ENCODE peak calls at places on chromosomes 2 and 18, in eight cellular contexts. R, U, C, W, N, Y, K and O are unnamed samples.
A peak's percentile ranks its signal among the peaks of the same experiment; 100 is the strongest.

GRCh38 chr2:225400060-225400511 is 576 bp downstream of the NYAP2 start:
- DNase-seq in U (no peak), K (no peak), N (peak; percentile 13), C (no peak), R (peak; percentile 5), Y (peak; percentile 9), W (no peak), O (no peak)

GRCh38 chr2:169039702-169040101 is 8.6 kb upstream of the ABCB11 start:
- DNase-seq in C (no peak), N (no peak), U (no peak), R (no peak), Y (no peak), W (no peak), K (no peak), O (no peak)

GRCh38 chr18:26771524-26771923 is 94.0 kb downstream of the AQP4 start:
- DNase-seq in K (no peak), Y (peak; percentile 11), U (no peak), R (no peak), C (no peak), W (peak; percentile 34), N (no peak), O (no peak)

GRCh38 chr2:15752552-15753232 is 161.0 kb downstream of the DDX1 start:
- DNase-seq in K (no peak), Y (no peak), C (no peak), U (no peak), R (no peak), N (no peak), W (no peak), O (no peak)

GRCh38 chr18:44356566-44357157 is 324.0 kb upstream of the SETBP1 start:
- DNase-seq in Y (no peak), R (no peak), N (no peak), W (no peak), K (no peak), U (no peak), C (no peak), O (no peak)

GRCh38 chr2:126878601-126879000 is 20.1 kb upstream of the TEX51 start:
- DNase-seq in N (no peak), U (peak; percentile 8), W (no peak), K (no peak), R (no peak), Y (no peak), C (no peak), O (no peak)

GRCh38 chr2:98793275-98793674 is 62.3 kb upstream of the MGAT4A start:
- DNase-seq in W (no peak), R (no peak), N (no peak), Y (no peak), K (no peak), U (no peak), C (no peak), O (no peak)

GRCh38 chr2:154693941-154694340 is 4.6 kb upstream of the KCNJ3 start:
- DNase-seq in C (peak; percentile 19), U (no peak), R (no peak), K (no peak), N (no peak), Y (no peak), W (no peak), O (no peak)

GRCh38 chr2:222176890-222177289 is 121.9 kb downstream of the PAX3 start:
- DNase-seq in W (no peak), N (no peak), C (no peak), R (no peak), Y (no peak), U (no peak), K (no peak), O (no peak)

GRCh38 chr2:74458957-74459290 is 686 bp downstream of the WBP1 start:
- DNase-seq in U (no peak), R (no peak), C (no peak), Y (no peak), W (no peak), K (peak; percentile 78), N (no peak), O (no peak)

GRCh38 chr18:68803371-68803770 is 5.5 kb downstream of the CCDC102B start:
- DNase-seq in W (peak; percentile 36), C (peak; percentile 66), U (peak; percentile 62), Y (no peak), N (peak; percentile 40), K (no peak), R (no peak), O (peak; percentile 81)

GRCh38 chr18:41621177-41621576 is 333.9 kb upstream of the PIK3C3 start:
- DNase-seq in Y (no peak), R (no peak), N (no peak), C (no peak), K (no peak), U (no peak), W (no peak), O (no peak)

GRCh38 chr18:41624461-41624860 is 330.6 kb upstream of the PIK3C3 start:
- DNase-seq in R (no peak), W (no peak), C (no peak), K (no peak), Y (no peak), N (no peak), U (no peak), O (no peak)
- H3K27ac ChIP-seq in R (no peak overlapping the region), W (no peak overlapping the region), C (no peak overlapping the region), K (no peak overlapping the region), Y (no peak overlapping the region), N (no peak overlapping the region), U (no peak overlapping the region), O (no peak overlapping the region)

GRCh38 chr18:45802814-45803492 is 22.5 kb upstream of the SIGLEC15 start:
- DNase-seq in U (no peak), K (no peak), Y (peak; percentile 96), C (no peak), N (no peak), R (no peak), W (no peak), O (no peak)

GRCh38 chr18:45806226-45806625 is 19.2 kb upstream of the SIGLEC15 start:
- DNase-seq in U (no peak), Y (no peak), W (no peak), K (no peak), N (no peak), C (no peak), R (no peak), O (no peak)

GRCh38 chr18:45801396-45802004 is 24.0 kb upstream of the SIGLEC15 start:
- DNase-seq in Y (no peak), R (no peak), C (no peak), N (no peak), K (no peak), U (no peak), W (no peak), O (no peak)

GRCh38 chr18:45805551-45805950 is 19.9 kb upstream of the SIGLEC15 start:
- DNase-seq in U (no peak), Y (no peak), K (no peak), N (no peak), W (no peak), C (no peak), R (no peak), O (no peak)
- H3K4me1 ChIP-seq in U (no peaks in the 10 kb centered on the region), Y (peaks cover 29% of the 10 kb centered on the region), K (peaks cover 6% of the 10 kb centered on the region), N (no peaks in the 10 kb centered on the region), W (no peaks in the 10 kb centered on the region), C (no peaks in the 10 kb centered on the region), R (no peaks in the 10 kb centered on the region), O (no peaks in the 10 kb centered on the region)

GRCh38 chr18:45997689-45998088 is 30.6 kb upstream of the EPG5 start:
- DNase-seq in C (no peak), K (no peak), U (no peak), Y (no peak), N (no peak), R (no peak), W (no peak), O (no peak)
- H3K27ac ChIP-seq in C (no peak overlapping the region), K (peak overlapping the region; percentile 82), U (no peak overlapping the region), Y (no peak overlapping the region), N (no peak overlapping the region), R (no peak overlapping the region), W (no peak overlapping the region), O (no peak overlapping the region)

DNA sequence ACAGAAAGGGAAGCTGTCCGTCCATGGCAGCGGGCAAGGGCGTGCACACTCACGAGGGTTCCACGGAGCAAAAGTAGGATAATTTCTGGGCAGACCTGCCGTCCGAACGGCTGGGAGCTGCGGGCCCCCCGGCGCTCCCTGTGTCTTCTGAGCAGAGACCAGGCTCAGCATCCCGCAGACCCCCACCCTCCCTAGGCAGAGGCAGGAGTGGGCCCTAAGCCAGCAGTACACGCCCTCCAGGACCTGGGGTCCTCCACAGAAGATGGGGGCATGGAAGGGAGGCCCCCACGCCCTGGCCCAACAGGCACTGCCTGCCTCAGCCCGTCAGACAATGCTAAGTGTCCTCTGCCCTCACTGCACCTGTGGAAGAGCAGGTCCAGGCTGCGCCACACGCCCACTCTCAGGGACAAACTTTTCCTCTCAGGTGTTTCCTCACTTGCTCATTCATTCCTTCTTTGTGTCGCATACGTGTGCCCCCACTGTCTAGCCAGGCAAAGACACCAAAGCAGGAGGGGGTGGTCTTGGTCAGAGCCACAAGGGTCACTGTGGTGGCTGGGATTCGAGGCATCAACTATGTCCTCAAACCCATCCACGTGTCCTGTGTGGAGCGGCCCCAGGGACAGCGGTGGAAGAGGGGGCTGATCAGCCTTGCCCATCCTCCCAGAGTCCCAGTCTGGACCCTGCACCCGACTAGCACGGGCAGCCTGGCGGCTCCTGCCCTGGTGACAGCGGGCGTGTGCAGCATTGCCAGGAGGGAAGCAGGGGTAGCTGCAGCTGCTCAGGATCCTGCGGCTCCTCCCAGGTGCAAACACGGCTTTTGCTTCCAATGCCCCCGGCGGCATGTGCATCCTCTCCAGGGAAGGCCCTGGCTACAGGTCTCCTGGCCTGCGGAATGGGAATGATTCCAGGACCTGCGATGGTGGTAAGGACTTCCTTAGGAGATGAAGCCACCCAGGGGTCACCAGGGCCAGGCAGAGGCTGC is 2.4 kb upstream of the GPC1 start:
- DNase-seq in N (peak; percentile 15), Y (no peak), U (peak; percentile 42), R (no peak), K (peak; percentile 73), C (peak; percentile 12), W (peak; percentile 22), O (peak; percentile 11)
- H3K4me1 ChIP-seq in N (peaks cover 3% of the 10 kb centered on the region), Y (peaks cover 37% of the 10 kb centered on the region), U (peaks cover 27% of the 10 kb centered on the region), R (peaks cover 6% of the 10 kb centered on the region), K (peaks cover 38% of the 10 kb centered on the region), C (peaks cover 28% of the 10 kb centered on the region), W (peaks cover 33% of the 10 kb centered on the region), O (peaks cover 33% of the 10 kb centered on the region)

GRCh38 chr2:96546321-96546720 is 9.8 kb downstream of the ARID5A start:
- DNase-seq in N (no peak), R (no peak), Y (no peak), U (no peak), W (no peak), K (peak; percentile 61), C (no peak), O (no peak)
- H3K27ac ChIP-seq in N (no peak overlapping the region), R (no peak overlapping the region), Y (no peak overlapping the region), U (no peak overlapping the region), W (no peak overlapping the region), K (no peak overlapping the region), C (no peak overlapping the region), O (no peak overlapping the region)

GRCh38 chr2:75525434-75526308 is 35.1 kb downstream of the EVA1A start:
- DNase-seq in N (no peak), K (no peak), C (no peak), R (no peak), Y (no peak), U (no peak), W (no peak), O (no peak)
- H3K4me1 ChIP-seq in N (no peaks in the 10 kb centered on the region), K (no peaks in the 10 kb centered on the region), C (no peaks in the 10 kb centered on the region), R (no peaks in the 10 kb centered on the region), Y (peaks cover 41% of the 10 kb centered on the region), U (no peaks in the 10 kb centered on the region), W (no peaks in the 10 kb centered on the region), O (no peaks in the 10 kb centered on the region)

GRCh38 chr2:37561615-37562569 is 109.5 kb downstream of the CDC42EP3 start:
- DNase-seq in R (peak; percentile 10), N (no peak), K (no peak), C (no peak), Y (peak; percentile 91), U (no peak), W (no peak), O (no peak)
- H3K27ac ChIP-seq in R (no peak overlapping the region), N (peak overlapping the region; percentile 1), K (no peak overlapping the region), C (no peak overlapping the region), Y (peak overlapping the region; percentile 98), U (no peak overlapping the region), W (no peak overlapping the region), O (no peak overlapping the region)